ENCODE peak calls at places on chromosomes 3 and 15, in eight cellular contexts. One of them, this sample, is unnamed.

GRCh38 chr15:51380999-51381806 is 39.7 kb downstream of the GLDN start:
- DNase-seq in mucosa of descending colon: peak; percentile 62
- DNase-seq in Peyer's patch: peak; percentile 25
- DNase-seq in OCI-LY7: peak; percentile 38
- DNase-seq in left ventricle myocardium inferior: no peak
- DNase-seq in lower lobe of right lung: no peak
- DNase-seq in upper lobe of left lung: peak; percentile 61
- DNase-seq in pancreas: peak; percentile 40
- DNase-seq in this sample: peak; percentile 76

GRCh38 chr3:61809879-61810278 is 248.5 kb downstream of the PTPRG start:
- DNase-seq in mucosa of descending colon: peak; percentile 88
- DNase-seq in upper lobe of left lung: no peak
- DNase-seq in left ventricle myocardium inferior: peak; percentile 65
- DNase-seq in lower lobe of right lung: no peak
- DNase-seq in Peyer's patch: no peak
- DNase-seq in OCI-LY7: no peak
- DNase-seq in pancreas: no peak
- DNase-seq in this sample: no peak

GRCh38 chr15:48354694-48355303 is 23.6 kb downstream of the DUT start:
- DNase-seq in left ventricle myocardium inferior: no peak
- DNase-seq in lower lobe of right lung: no peak
- DNase-seq in Peyer's patch: no peak
- DNase-seq in mucosa of descending colon: no peak
- DNase-seq in upper lobe of left lung: no peak
- DNase-seq in pancreas: no peak
- DNase-seq in OCI-LY7: no peak
- DNase-seq in this sample: no peak

GRCh38 chr3:47323431-47324277 is 40.9 kb downstream of the KLHL18 start:
- DNase-seq in lower lobe of right lung: no peak
- DNase-seq in OCI-LY7: no peak
- DNase-seq in left ventricle myocardium inferior: no peak
- DNase-seq in pancreas: no peak
- DNase-seq in upper lobe of left lung: no peak
- DNase-seq in Peyer's patch: no peak
- DNase-seq in mucosa of descending colon: no peak
- DNase-seq in this sample: no peak

GRCh38 chr15:32982001-32982400 is 212.5 kb downstream of the FMN1 start:
- DNase-seq in left ventricle myocardium inferior: no peak
- DNase-seq in upper lobe of left lung: no peak
- DNase-seq in pancreas: no peak
- DNase-seq in Peyer's patch: no peak
- DNase-seq in OCI-LY7: no peak
- DNase-seq in lower lobe of right lung: no peak
- DNase-seq in mucosa of descending colon: no peak
- DNase-seq in this sample: no peak

GRCh38 chr3:152321806-152322377 is 53.2 kb downstream of the MBNL1 start:
- DNase-seq in pancreas: no peak
- DNase-seq in left ventricle myocardium inferior: no peak
- DNase-seq in lower lobe of right lung: no peak
- DNase-seq in Peyer's patch: no peak
- DNase-seq in mucosa of descending colon: no peak
- DNase-seq in OCI-LY7: no peak
- DNase-seq in upper lobe of left lung: no peak
- DNase-seq in this sample: no peak

GRCh38 chr15:54810031-54810430 is 386.7 kb downstream of the RSL24D1 start:
- DNase-seq in lower lobe of right lung: no peak
- DNase-seq in pancreas: no peak
- DNase-seq in mucosa of descending colon: no peak
- DNase-seq in OCI-LY7: no peak
- DNase-seq in left ventricle myocardium inferior: no peak
- DNase-seq in upper lobe of left lung: no peak
- DNase-seq in Peyer's patch: no peak
- DNase-seq in this sample: no peak

GRCh38 chr3:13420817-13421755 is 964 bp upstream of the NUP210 start:
- DNase-seq in left ventricle myocardium inferior: no peak
- DNase-seq in upper lobe of left lung: peak; percentile 77
- DNase-seq in OCI-LY7: peak; percentile 90
- DNase-seq in Peyer's patch: peak; percentile 84
- DNase-seq in pancreas: no peak
- DNase-seq in lower lobe of right lung: peak; percentile 74
- DNase-seq in mucosa of descending colon: peak; percentile 47
- DNase-seq in this sample: no peak

GRCh38 chr3:149468504-149469212 is 5.8 kb upstream of the TM4SF4 start:
- DNase-seq in lower lobe of right lung: no peak
- DNase-seq in mucosa of descending colon: no peak
- DNase-seq in OCI-LY7: no peak
- DNase-seq in Peyer's patch: no peak
- DNase-seq in upper lobe of left lung: no peak
- DNase-seq in left ventricle myocardium inferior: no peak
- DNase-seq in pancreas: peak; percentile 61
- DNase-seq in this sample: no peak

GRCh38 chr3:20256144-20256543 is 70.1 kb upstream of the SGO1 start:
- DNase-seq in pancreas: no peak
- DNase-seq in lower lobe of right lung: no peak
- DNase-seq in OCI-LY7: no peak
- DNase-seq in Peyer's patch: no peak
- DNase-seq in upper lobe of left lung: no peak
- DNase-seq in mucosa of descending colon: no peak
- DNase-seq in left ventricle myocardium inferior: no peak
- DNase-seq in this sample: no peak

GRCh38 chr3:161893972-161894371 is 397.4 kb downstream of the OTOL1 start:
- DNase-seq in left ventricle myocardium inferior: no peak
- DNase-seq in lower lobe of right lung: no peak
- DNase-seq in mucosa of descending colon: no peak
- DNase-seq in upper lobe of left lung: no peak
- DNase-seq in Peyer's patch: no peak
- DNase-seq in OCI-LY7: no peak
- DNase-seq in pancreas: no peak
- DNase-seq in this sample: no peak

GRCh38 chr15:77617507-77618285 is 15.0 kb downstream of the LINGO1 start:
- DNase-seq in upper lobe of left lung: no peak
- DNase-seq in mucosa of descending colon: peak; percentile 52
- DNase-seq in left ventricle myocardium inferior: no peak
- DNase-seq in pancreas: no peak
- DNase-seq in lower lobe of right lung: no peak
- DNase-seq in Peyer's patch: no peak
- DNase-seq in OCI-LY7: peak; percentile 37
- DNase-seq in this sample: no peak

GRCh38 chr15:32919749-32920414 is 202.1 kb downstream of the GREM1 start:
- DNase-seq in left ventricle myocardium inferior: no peak
- DNase-seq in upper lobe of left lung: no peak
- DNase-seq in pancreas: no peak
- DNase-seq in lower lobe of right lung: no peak
- DNase-seq in mucosa of descending colon: no peak
- DNase-seq in OCI-LY7: peak; percentile 50
- DNase-seq in Peyer's patch: no peak
- DNase-seq in this sample: no peak

GRCh38 chr3:14602006-14602803 is 49.4 kb upstream of the CCDC174 start:
- DNase-seq in mucosa of descending colon: no peak
- DNase-seq in pancreas: no peak
- DNase-seq in lower lobe of right lung: no peak
- DNase-seq in upper lobe of left lung: no peak
- DNase-seq in left ventricle myocardium inferior: no peak
- DNase-seq in Peyer's patch: no peak
- DNase-seq in OCI-LY7: no peak
- DNase-seq in this sample: no peak
- TF ChIP-seq CTCF in mucosa of descending colon: no peak
- TF ChIP-seq CTCF in pancreas: no peak
- TF ChIP-seq CTCF in lower lobe of right lung: no peak
- TF ChIP-seq CTCF in upper lobe of left lung: no peak
- TF ChIP-seq CTCF in left ventricle myocardium inferior: no peak
- TF ChIP-seq CTCF in Peyer's patch: no peak
- TF ChIP-seq CTCF in OCI-LY7: no peak
- TF ChIP-seq CTCF in this sample: peak; percentile 21

DNA sequence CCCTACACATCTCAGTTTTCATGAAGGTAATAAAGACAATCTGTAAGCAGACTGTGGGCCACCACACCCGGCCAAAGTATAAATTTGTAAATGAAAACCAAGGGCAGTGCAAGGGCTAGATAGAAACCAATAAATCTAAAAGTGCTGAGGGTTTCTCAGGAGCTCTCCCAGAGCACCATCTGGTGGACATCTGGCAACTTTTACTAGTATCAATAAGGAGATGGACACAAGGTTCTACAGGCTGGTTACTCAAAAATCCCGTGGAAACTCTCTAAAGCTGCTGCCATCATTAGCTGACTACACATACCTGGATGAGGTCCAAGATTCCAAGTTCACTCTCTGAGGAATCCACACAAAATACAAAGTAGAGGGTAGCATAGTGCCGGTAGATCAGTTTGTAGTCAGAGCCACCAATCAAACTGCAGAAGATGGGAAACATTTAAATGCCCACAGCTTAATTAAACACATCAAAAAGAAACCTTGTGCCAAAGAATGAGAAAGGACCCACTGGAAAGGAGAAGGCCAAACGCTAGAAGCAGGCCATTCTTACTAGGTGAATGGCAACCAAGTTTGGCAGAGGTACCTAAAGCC is 5.5 kb downstream of the AP3S2 start:
- DNase-seq in left ventricle myocardium inferior: no peak
- DNase-seq in pancreas: no peak
- DNase-seq in upper lobe of left lung: no peak
- DNase-seq in Peyer's patch: no peak
- DNase-seq in mucosa of descending colon: peak; percentile 75
- DNase-seq in OCI-LY7: peak; percentile 22
- DNase-seq in lower lobe of right lung: no peak
- DNase-seq in this sample: peak; percentile 31
- H3K36me3 ChIP-seq in left ventricle myocardium inferior: peaks cover 56% of the 10 kb centered on the region
- H3K36me3 ChIP-seq in pancreas: peaks cover 30% of the 10 kb centered on the region
- H3K36me3 ChIP-seq in upper lobe of left lung: peaks cover 17% of the 10 kb centered on the region
- H3K36me3 ChIP-seq in Peyer's patch: no peaks in the 10 kb centered on the region
- H3K36me3 ChIP-seq in mucosa of descending colon: no peaks in the 10 kb centered on the region
- H3K36me3 ChIP-seq in OCI-LY7: peaks cover 52% of the 10 kb centered on the region
- H3K36me3 ChIP-seq in lower lobe of right lung: peaks cover 57% of the 10 kb centered on the region
- H3K36me3 ChIP-seq in this sample: peaks cover 24% of the 10 kb centered on the region

GRCh38 chr15:66993874-66994696 is 71.3 kb upstream of the SMAD3 start:
- DNase-seq in upper lobe of left lung: no peak
- DNase-seq in pancreas: no peak
- DNase-seq in mucosa of descending colon: no peak
- DNase-seq in lower lobe of right lung: no peak
- DNase-seq in left ventricle myocardium inferior: no peak
- DNase-seq in OCI-LY7: no peak
- DNase-seq in Peyer's patch: no peak
- DNase-seq in this sample: no peak
- H3K4me1 ChIP-seq in upper lobe of left lung: no peaks in the 10 kb centered on the region
- H3K4me1 ChIP-seq in pancreas: no peaks in the 10 kb centered on the region
- H3K4me1 ChIP-seq in mucosa of descending colon: no peaks in the 10 kb centered on the region
- H3K4me1 ChIP-seq in lower lobe of right lung: no peaks in the 10 kb centered on the region
- H3K4me1 ChIP-seq in left ventricle myocardium inferior: no peaks in the 10 kb centered on the region
- H3K4me1 ChIP-seq in OCI-LY7: peaks cover 9% of the 10 kb centered on the region
- H3K4me1 ChIP-seq in Peyer's patch: no peaks in the 10 kb centered on the region
- H3K4me1 ChIP-seq in this sample: no peaks in the 10 kb centered on the region

GRCh38 chr3:179027326-179027900 is 44.2 kb downstream of the ZMAT3 start:
- DNase-seq in pancreas: no peak
- DNase-seq in OCI-LY7: no peak
- DNase-seq in left ventricle myocardium inferior: no peak
- DNase-seq in lower lobe of right lung: no peak
- DNase-seq in mucosa of descending colon: no peak
- DNase-seq in Peyer's patch: no peak
- DNase-seq in upper lobe of left lung: no peak
- DNase-seq in this sample: no peak
- TF ChIP-seq CTCF in pancreas: no peak
- TF ChIP-seq CTCF in OCI-LY7: no peak
- TF ChIP-seq CTCF in left ventricle myocardium inferior: no peak
- TF ChIP-seq CTCF in lower lobe of right lung: no peak
- TF ChIP-seq CTCF in mucosa of descending colon: no peak
- TF ChIP-seq CTCF in Peyer's patch: no peak
- TF ChIP-seq CTCF in upper lobe of left lung: no peak
- TF ChIP-seq CTCF in this sample: no peak

DNA sequence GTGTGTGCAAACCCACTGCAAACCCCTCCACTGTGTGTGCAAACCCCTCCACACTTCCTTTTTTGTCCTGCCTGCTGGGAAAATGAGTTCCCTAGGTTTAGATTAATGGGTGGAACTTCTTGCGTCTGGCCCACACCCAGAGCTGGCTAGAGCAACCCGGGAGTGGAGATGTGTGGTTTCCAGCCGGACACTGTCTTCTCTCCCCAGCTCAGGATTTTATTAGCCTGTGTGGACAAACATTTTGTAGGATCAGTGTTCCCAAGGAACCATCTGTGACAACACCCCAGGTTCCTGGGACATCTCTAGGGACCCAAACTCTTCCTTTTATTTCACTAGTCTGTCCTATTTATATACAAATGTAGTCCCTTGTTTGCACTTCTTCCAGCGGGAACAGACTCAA is 9.6 kb upstream of the LRRK1 start:
- DNase-seq in upper lobe of left lung: no peak
- DNase-seq in pancreas: no peak
- DNase-seq in mucosa of descending colon: no peak
- DNase-seq in lower lobe of right lung: no peak
- DNase-seq in left ventricle myocardium inferior: no peak
- DNase-seq in Peyer's patch: no peak
- DNase-seq in OCI-LY7: no peak
- DNase-seq in this sample: no peak
- H3K36me3 ChIP-seq in upper lobe of left lung: no peaks in the 10 kb centered on the region
- H3K36me3 ChIP-seq in pancreas: peaks cover 13% of the 10 kb centered on the region
- H3K36me3 ChIP-seq in mucosa of descending colon: no peaks in the 10 kb centered on the region
- H3K36me3 ChIP-seq in lower lobe of right lung: no peaks in the 10 kb centered on the region
- H3K36me3 ChIP-seq in left ventricle myocardium inferior: no peaks in the 10 kb centered on the region
- H3K36me3 ChIP-seq in Peyer's patch: no peaks in the 10 kb centered on the region
- H3K36me3 ChIP-seq in OCI-LY7: peaks cover 43% of the 10 kb centered on the region
- H3K36me3 ChIP-seq in this sample: no peaks in the 10 kb centered on the region

GRCh38 chr3:45987368-45988099 is 8.1 kb downstream of the FYCO1 start:
- DNase-seq in pancreas: no peak
- DNase-seq in mucosa of descending colon: no peak
- DNase-seq in Peyer's patch: no peak
- DNase-seq in OCI-LY7: no peak
- DNase-seq in left ventricle myocardium inferior: no peak
- DNase-seq in lower lobe of right lung: no peak
- DNase-seq in upper lobe of left lung: no peak
- DNase-seq in this sample: no peak

GRCh38 chr3:45986303-45986982 is 9.2 kb downstream of the FYCO1 start:
- DNase-seq in OCI-LY7: no peak
- DNase-seq in Peyer's patch: no peak
- DNase-seq in mucosa of descending colon: peak; percentile 42
- DNase-seq in pancreas: peak; percentile 87
- DNase-seq in lower lobe of right lung: no peak
- DNase-seq in left ventricle myocardium inferior: peak; percentile 57
- DNase-seq in upper lobe of left lung: peak; percentile 80
- DNase-seq in this sample: no peak

GRCh38 chr3:45988804-45989203 is 6.8 kb downstream of the FYCO1 start:
- DNase-seq in OCI-LY7: no peak
- DNase-seq in left ventricle myocardium inferior: no peak
- DNase-seq in upper lobe of left lung: no peak
- DNase-seq in mucosa of descending colon: no peak
- DNase-seq in Peyer's patch: no peak
- DNase-seq in lower lobe of right lung: no peak
- DNase-seq in pancreas: no peak
- DNase-seq in this sample: no peak

GRCh38 chr3:45985532-45986302 is 9.9 kb downstream of the FYCO1 start:
- DNase-seq in OCI-LY7: no peak
- DNase-seq in upper lobe of left lung: no peak
- DNase-seq in Peyer's patch: no peak
- DNase-seq in lower lobe of right lung: no peak
- DNase-seq in pancreas: no peak
- DNase-seq in left ventricle myocardium inferior: no peak
- DNase-seq in mucosa of descending colon: no peak
- DNase-seq in this sample: no peak

GRCh38 chr3:45988100-45988761 is 7.4 kb downstream of the FYCO1 start:
- DNase-seq in left ventricle myocardium inferior: no peak
- DNase-seq in Peyer's patch: no peak
- DNase-seq in upper lobe of left lung: peak; percentile 78
- DNase-seq in mucosa of descending colon: no peak
- DNase-seq in pancreas: no peak
- DNase-seq in lower lobe of right lung: no peak
- DNase-seq in OCI-LY7: no peak
- DNase-seq in this sample: no peak
- H3K4me1 ChIP-seq in left ventricle myocardium inferior: peaks cover 100% of the 10 kb centered on the region
- H3K4me1 ChIP-seq in Peyer's patch: peaks cover 9% of the 10 kb centered on the region
- H3K4me1 ChIP-seq in upper lobe of left lung: peaks cover 58% of the 10 kb centered on the region
- H3K4me1 ChIP-seq in mucosa of descending colon: peaks cover 41% of the 10 kb centered on the region
- H3K4me1 ChIP-seq in pancreas: peaks cover 78% of the 10 kb centered on the region
- H3K4me1 ChIP-seq in lower lobe of right lung: peaks cover 95% of the 10 kb centered on the region
- H3K4me1 ChIP-seq in OCI-LY7: peaks cover 13% of the 10 kb centered on the region
- H3K4me1 ChIP-seq in this sample: no peaks in the 10 kb centered on the region